ENCODE peak calls at places on chromosomes 1 and 21, in eight cellular contexts. O is heart right ventricle; H is left lung; U is CD8-positive, alpha-beta T cell; E is CD4-positive, CD25-positive, alpha-beta regulatory T cell; A is left ventricle myocardium inferior; B is uterus; T is heart left ventricle. K is an unnamed sample.
A peak's percentile ranks its signal among the peaks of the same experiment; 100 is the strongest.

GRCh38 chr1:91651671-91652071 is 151.0 kb downstream of the CDC7 start:
- DNase-seq in O (peak; percentile 46), H (peak; percentile 63), U (no peak), E (no peak), A (peak; percentile 48), B (peak; percentile 73), T (peak; percentile 70), K (peak; percentile 78)

GRCh38 chr1:201426395-201427310 is 5.1 kb upstream of the TNNI1 start:
- DNase-seq in O (peak; percentile 42), H (no peak), U (no peak), E (no peak), A (peak; percentile 36), B (no peak), T (peak; percentile 81), K (peak; percentile 35)

GRCh38 chr1:6126521-6127067 is 53.5 kb downstream of the CHD5 start:
- DNase-seq in O (peak; percentile 3), H (peak; percentile 55), U (no peak), E (no peak), A (no peak), B (no peak), T (peak; percentile 22), K (peak; percentile 70)

GRCh38 chr1:15758953-15759661 is 512 bp downstream of the FBLIM1 start:
- DNase-seq in O (no peak), H (peak; percentile 77), U (no peak), E (no peak), A (no peak), B (no peak), T (no peak), K (no peak)

GRCh38 chr1:8663915-8664331 is 153.5 kb downstream of the RERE start:
- DNase-seq in O (no peak), H (no peak), U (no peak), E (no peak), A (no peak), B (peak; percentile 37), T (no peak), K (no peak)

GRCh38 chr1:185565314-185565713 is 168.9 kb upstream of the HMCN1 start:
- DNase-seq in O (no peak), H (no peak), U (no peak), E (no peak), A (no peak), B (no peak), T (no peak), K (no peak)

GRCh38 chr1:218939095-218939494 is 234.6 kb upstream of the LYPLAL1 start:
- DNase-seq in O (no peak), H (no peak), U (no peak), E (no peak), A (no peak), B (no peak), T (no peak), K (no peak)

GRCh38 chr1:16054598-16055540 is 11.3 kb downstream of the CLCNKB start:
- DNase-seq in O (no peak), H (no peak), U (no peak), E (no peak), A (no peak), B (no peak), T (no peak), K (no peak)

GRCh38 chr21:42271065-42271464 is 44.1 kb downstream of the TFF3 start:
- DNase-seq in O (no peak), H (peak; percentile 28), U (no peak), E (no peak), A (no peak), B (no peak), T (no peak), K (no peak)

GRCh38 chr1:176073524-176074157 is 133.4 kb downstream of the COP1 start:
- DNase-seq in O (no peak), H (no peak), U (no peak), E (no peak), A (no peak), B (peak; percentile 51), T (no peak), K (no peak)

GRCh38 chr1:217139513-217139912 is 416.3 kb upstream of the ESRRG start:
- DNase-seq in O (peak; percentile 31), H (peak; percentile 69), U (no peak), E (no peak), A (no peak), B (no peak), T (peak; percentile 33), K (no peak)

GRCh38 chr1:169238506-169238905 is 129.1 kb downstream of the NME7 start:
- DNase-seq in O (no peak), H (no peak), U (no peak), E (no peak), A (no peak), B (no peak), T (no peak), K (no peak)

GRCh38 chr21:38272215-38272614 is 15.4 kb downstream of the KCNJ15 start:
- DNase-seq in O (no peak), H (peak; percentile 78), U (no peak), E (no peak), A (no peak), B (no peak), T (no peak), K (no peak)

GRCh38 chr1:3680488-3681230 is 28.3 kb downstream of the TP73 start:
- DNase-seq in O (peak; percentile 4), H (peak; percentile 80), U (no peak), E (no peak), A (no peak), B (no peak), T (no peak), K (no peak)

GRCh38 chr1:92411511-92411910 is 75.2 kb downstream of the GFI1 start:
- DNase-seq in O (no peak), H (no peak), U (no peak), E (no peak), A (no peak), B (no peak), T (no peak), K (no peak)

GRCh38 chr1:20191266-20191665 is 4.9 kb upstream of the PLA2G2C start:
- DNase-seq in O (no peak), H (no peak), U (no peak), E (no peak), A (no peak), B (no peak), T (no peak), K (no peak)
- H3K4me1 ChIP-seq in O (peaks cover 16% of the 10 kb centered on the region), H (peaks cover 13% of the 10 kb centered on the region), U (peaks cover 21% of the 10 kb centered on the region), E (peaks cover 12% of the 10 kb centered on the region), A (peaks cover 26% of the 10 kb centered on the region), B (no peaks in the 10 kb centered on the region), T (peaks cover 6% of the 10 kb centered on the region), K (no peaks in the 10 kb centered on the region)

GRCh38 chr1:172883844-172884243 is 166.9 kb downstream of the TNFSF18 start:
- DNase-seq in O (no peak), H (no peak), U (no peak), E (no peak), A (no peak), B (no peak), T (no peak), K (no peak)
- H3K4me3 ChIP-seq in O (no peak overlapping the region), H (no peak overlapping the region), U (no peak overlapping the region), E (peak overlapping the region; percentile 7), A (no peak overlapping the region), B (no peak overlapping the region), T (no peak overlapping the region), K (no peak overlapping the region)

DNA sequence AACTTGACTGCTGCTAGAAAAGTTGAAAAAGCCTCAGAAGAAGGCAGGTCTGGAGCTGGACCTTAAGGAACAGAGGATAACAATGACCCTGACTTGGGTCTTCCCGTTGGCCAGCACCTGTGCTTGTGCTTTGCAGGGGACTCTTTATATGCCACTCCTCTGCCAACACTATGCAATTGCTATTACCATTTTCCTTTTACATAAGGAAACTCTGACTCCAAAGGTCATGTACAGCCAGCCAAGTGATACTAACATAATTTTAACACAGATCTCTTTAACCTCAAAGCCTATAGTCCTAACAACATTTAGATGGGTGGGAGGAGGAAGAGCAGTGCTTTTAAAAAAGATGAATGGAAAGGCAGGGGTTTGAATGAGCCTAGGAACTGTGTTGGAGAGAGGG is 106.6 kb upstream of the RAB4A start:
- DNase-seq in O (no peak), H (no peak), U (no peak), E (no peak), A (no peak), B (no peak), T (no peak), K (no peak)
- H3K36me3 ChIP-seq in O (no peaks in the 10 kb centered on the region), H (no peaks in the 10 kb centered on the region), U (no peaks in the 10 kb centered on the region), E (no peaks in the 10 kb centered on the region), A (no peaks in the 10 kb centered on the region), B (no peaks in the 10 kb centered on the region), T (no peaks in the 10 kb centered on the region), K (no peaks in the 10 kb centered on the region)

DNA sequence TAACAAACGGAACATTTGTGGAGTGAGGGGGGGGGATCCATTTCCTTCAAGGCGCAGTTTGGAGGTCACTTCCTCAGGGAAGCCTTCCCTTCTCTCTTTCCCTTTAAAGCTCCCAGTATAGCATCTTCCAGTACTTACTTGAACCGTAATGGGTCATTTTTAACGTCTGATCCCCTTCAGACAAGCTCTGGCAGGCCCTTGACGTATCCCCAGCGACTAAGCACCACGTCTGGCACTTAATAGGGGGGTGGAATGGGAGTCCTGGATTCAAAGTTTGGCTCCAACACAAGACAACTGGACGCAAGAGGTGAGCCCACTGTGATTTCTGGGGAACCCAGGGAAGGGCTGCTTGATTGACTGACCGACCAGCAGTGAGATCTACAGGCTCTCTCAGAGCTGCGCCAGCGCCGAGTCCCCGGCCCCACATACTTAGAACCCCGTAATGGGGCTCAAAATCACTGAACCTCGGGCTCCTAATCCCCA is 441 bp downstream of the YARS1 start:
- DNase-seq in O (no peak), H (no peak), U (no peak), E (no peak), A (no peak), B (no peak), T (peak; percentile 41), K (no peak)
- H3K4me1 ChIP-seq in O (peaks cover 36% of the 10 kb centered on the region), H (peaks cover 19% of the 10 kb centered on the region), U (peaks cover 39% of the 10 kb centered on the region), E (peaks cover 59% of the 10 kb centered on the region), A (peaks cover 78% of the 10 kb centered on the region), B (no peaks in the 10 kb centered on the region), T (peaks cover 24% of the 10 kb centered on the region), K (no peaks in the 10 kb centered on the region)

DNA sequence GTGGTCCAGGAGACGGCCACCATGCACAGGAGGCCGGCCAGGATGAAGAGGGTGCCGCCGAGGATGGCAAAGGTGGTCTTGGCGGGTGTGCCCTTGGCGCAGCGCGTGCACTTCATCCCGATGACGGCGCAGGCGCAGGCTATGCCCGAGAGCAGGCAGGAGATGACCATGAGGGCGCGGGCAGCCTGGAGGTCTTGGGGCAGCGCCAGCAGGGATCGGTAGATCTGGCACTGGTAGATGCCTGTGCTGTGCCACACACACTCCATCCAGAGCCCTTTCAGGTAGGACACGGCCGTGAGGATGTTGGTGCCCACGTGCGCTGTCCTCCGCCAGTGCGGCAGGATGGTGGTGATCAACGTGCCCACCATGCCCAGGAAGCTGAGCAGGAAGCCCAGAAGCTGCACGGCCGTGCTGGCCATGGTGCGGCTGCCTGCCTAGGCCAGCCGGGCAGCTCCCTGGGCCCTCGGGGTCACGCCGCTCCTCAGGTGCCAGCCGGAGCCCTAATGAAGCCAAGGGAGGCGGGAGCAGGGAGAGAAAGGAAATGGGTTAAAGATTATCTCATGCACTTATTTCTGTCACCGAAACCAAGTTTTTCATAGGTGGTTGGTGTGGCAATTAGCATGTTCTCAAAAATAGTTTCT is 18.5 kb downstream of the CLDN14 start:
- DNase-seq in O (no peak), H (no peak), U (no peak), E (no peak), A (no peak), B (no peak), T (no peak), K (no peak)
- H3K4me3 ChIP-seq in O (no peak overlapping the region), H (no peak overlapping the region), U (no peak overlapping the region), E (no peak overlapping the region), A (no peak overlapping the region), B (no peak overlapping the region), T (no peak overlapping the region), K (no peak overlapping the region)

DNA sequence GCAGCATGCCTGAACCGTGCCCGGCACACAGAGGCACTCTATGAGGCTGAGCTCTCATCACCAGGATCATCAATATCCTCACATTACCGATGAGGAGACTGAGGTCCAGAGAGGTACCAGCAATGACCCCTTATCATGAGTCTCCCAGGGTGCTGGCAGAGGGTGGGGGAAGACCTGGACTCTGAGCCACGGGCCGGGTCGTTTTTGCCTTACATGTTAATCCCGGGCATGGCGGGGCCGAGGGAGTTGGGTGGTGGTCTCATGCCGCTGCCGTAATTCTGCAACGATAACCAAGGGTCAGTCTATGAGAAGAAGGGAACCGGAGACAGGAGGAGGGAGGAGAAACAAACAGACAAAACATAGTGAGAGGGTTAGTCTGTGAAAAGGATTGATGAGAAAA is 43.1 kb downstream of the MRPL37 start:
- DNase-seq in O (no peak), H (no peak), U (no peak), E (no peak), A (no peak), B (no peak), T (no peak), K (no peak)
- H3K36me3 ChIP-seq in O (no peaks in the 10 kb centered on the region), H (peaks cover 24% of the 10 kb centered on the region), U (peaks cover 20% of the 10 kb centered on the region), E (peaks cover 23% of the 10 kb centered on the region), A (peaks cover 50% of the 10 kb centered on the region), B (no peaks in the 10 kb centered on the region), T (peaks cover 35% of the 10 kb centered on the region), K (peaks cover 2% of the 10 kb centered on the region)